ENCODE peak calls at places on chromosomes 5 and 9, in ten cellular contexts. K, U, P, G, O, J, F, C, W and Y are unnamed samples.

GRCh38 chr5:1387059-1387755 is 42.3 kb upstream of the CLPTM1L start:
- DNase-seq in U (peak), O (no peak), W (no peak), J (peak), F (no peak), C (no peak), K (no peak), G (no peak), P (no peak), Y (no peak)

GRCh38 chr5:172334641-172335040 is 51.1 kb upstream of the UBTD2 start:
- DNase-seq in U (no peak), G (no peak), F (no peak), O (no peak), J (no peak), W (no peak), P (no peak), C (no peak), K (no peak), Y (no peak)

GRCh38 chr5:151696470-151697061 is 9.9 kb upstream of the SPARC start:
- DNase-seq in U (no peak), K (peak), O (peak), F (peak), C (peak), P (no peak), J (no peak), G (no peak), W (no peak), Y (no peak)

GRCh38 chr9:124488641-124489040 is 18.6 kb downstream of the NR5A1 start:
- DNase-seq in G (no peak), P (no peak), W (no peak), K (no peak), C (no peak), O (no peak), U (no peak), J (no peak), F (no peak), Y (no peak)

GRCh38 chr5:175214152-175214551 is 229.8 kb downstream of the DRD1 start:
- DNase-seq in G (no peak), U (no peak), F (no peak), O (peak), W (peak), K (no peak), P (no peak), C (no peak), J (peak), Y (peak)

GRCh38 chr9:19162956-19163355 is 35.7 kb upstream of the PLIN2 start:
- DNase-seq in K (no peak), P (no peak), U (no peak), J (no peak), W (no peak), G (no peak), O (no peak), F (no peak), C (no peak), Y (no peak)

GRCh38 chr5:140338336-140338735 is 8.1 kb downstream of the HBEGF start:
- DNase-seq in C (no peak), O (no peak), W (no peak), P (no peak), U (no peak), J (no peak), F (no peak), K (no peak), G (no peak), Y (no peak)

GRCh38 chr5:94893404-94894145 is 275.1 kb downstream of the SLF1 start:
- DNase-seq in O (no peak), G (no peak), F (no peak), K (no peak), U (no peak), C (peak), P (peak), J (no peak), W (peak), Y (no peak)

GRCh38 chr9:113673726-113674125 is 202.4 kb upstream of the ZNF618 start:
- DNase-seq in O (no peak), P (no peak), U (no peak), F (no peak), C (no peak), J (no peak), W (no peak), K (no peak), G (no peak), Y (no peak)

GRCh38 chr9:129412814-129413536 is 207.9 kb downstream of the C9orf50 start:
- DNase-seq in O (peak), G (no peak), P (no peak), J (peak), U (peak), K (peak), C (peak), W (no peak), F (peak), Y (peak)

GRCh38 chr5:180155331-180155881 is 53.6 kb downstream of the RASGEF1C start:
- DNase-seq in O (no peak), P (no peak), K (no peak), U (no peak), F (no peak), G (no peak), W (no peak), C (peak), J (peak), Y (no peak)

GRCh38 chr9:116344416-116344815 is 190.8 kb downstream of the PAPPA start:
- DNase-seq in K (no peak), J (no peak), G (no peak), W (no peak), O (no peak), P (no peak), U (no peak), F (no peak), C (no peak), Y (no peak)

GRCh38 chr5:38712416-38712815 is 133.4 kb upstream of the OSMR start:
- DNase-seq in J (no peak), G (no peak), P (no peak), W (no peak), U (no peak), O (no peak), K (no peak), C (no peak), F (no peak), Y (no peak)